ENCODE peak calls at places on chromosome 20, in four cellular contexts. Y, S, C and G are unnamed samples.

GRCh38 chr20:32321390-32321789 is 36.7 kb upstream of the ASXL1 start:
- DNase-seq in Y (no peak), S (no peak), C (no peak), G (no peak)

GRCh38 chr20:34300809-34301586 is 2.2 kb downstream of the AHCY start:
- DNase-seq in Y (no peak), S (no peak), C (no peak), G (peak)

GRCh38 chr20:6566821-6567220 is 200.7 kb upstream of the BMP2 start:
- DNase-seq in Y (no peak), S (no peak), C (no peak), G (no peak)

GRCh38 chr20:46215913-46216707 is 92.2 kb downstream of the CDH22 start:
- DNase-seq in Y (peak), C (peak), S (no peak), G (peak)

GRCh38 chr20:50258790-50259483 is 68.3 kb downstream of the CEBPB start:
- DNase-seq in C (no peak), S (no peak), Y (no peak), G (no peak)

GRCh38 chr20:19977373-19977770 is 39.8 kb upstream of the NAA20 start:
- DNase-seq in Y (no peak), C (no peak), S (no peak), G (no peak)

GRCh38 chr20:8621021-8621420 is 447.9 kb upstream of the PLCB4 start:
- DNase-seq in C (no peak), S (no peak), Y (no peak), G (no peak)

GRCh38 chr20:728022-728944 is 40.0 kb downstream of the SLC52A3 start:
- DNase-seq in Y (peak), C (peak), S (no peak), G (peak)

GRCh38 chr20:63351811-63352591 is 9.1 kb downstream of the CHRNA4 start:
- DNase-seq in S (no peak), Y (no peak), C (no peak), G (no peak)
- TF ChIP-seq USF2 in S (no peak), Y (no peak), C (no peak), G (no peak)

DNA sequence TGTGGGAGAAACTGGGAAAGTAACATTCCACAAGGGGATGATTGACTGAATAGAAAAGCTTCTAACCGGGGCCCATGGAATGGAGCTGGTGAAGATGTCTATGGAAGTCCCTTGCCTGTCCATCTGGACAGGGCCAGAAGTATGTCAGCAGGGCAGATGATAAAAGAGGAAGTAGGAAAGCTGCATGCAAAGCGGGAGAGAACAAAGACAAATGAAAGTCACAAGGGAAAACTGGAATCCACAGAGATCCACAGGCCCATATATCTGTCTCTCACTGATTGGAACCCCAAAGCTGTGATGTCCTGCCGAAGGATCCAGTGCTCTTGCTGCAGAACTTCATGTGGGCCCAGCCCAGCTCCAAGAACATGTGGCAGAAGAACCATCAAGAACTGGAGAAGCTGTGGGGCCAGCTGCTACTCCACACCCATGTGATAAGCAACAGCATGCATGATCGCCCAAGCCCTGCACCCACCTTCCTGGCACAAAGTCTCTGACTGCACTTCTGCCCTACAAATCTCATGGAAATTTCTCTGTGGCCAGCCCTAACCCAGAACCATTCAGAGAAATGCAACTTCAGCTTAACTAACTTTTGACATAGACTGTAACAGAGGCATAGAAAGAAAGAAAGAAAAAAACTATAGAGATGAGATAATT is 716.0 kb downstream of the KIF16B start:
- DNase-seq in C (no peak), Y (no peak), S (peak), G (no peak)
- TF ChIP-seq CHD4 in C (no peak), Y (no peak), S (no peak), G (no peak)

GRCh38 chr20:4563534-4563933 is 158.2 kb upstream of the PRND start:
- DNase-seq in C (peak), Y (peak), S (no peak), G (peak)
- TF ChIP-seq USF2 in C (no peak), Y (no peak), S (no peak), G (no peak)

GRCh38 chr20:53797085-53797484 is 203.4 kb upstream of the ZNF217 start:
- DNase-seq in C (no peak), Y (no peak), S (no peak), G (no peak)
- TF ChIP-seq CHD4 in C (no peak), Y (no peak), S (no peak), G (no peak)

DNA sequence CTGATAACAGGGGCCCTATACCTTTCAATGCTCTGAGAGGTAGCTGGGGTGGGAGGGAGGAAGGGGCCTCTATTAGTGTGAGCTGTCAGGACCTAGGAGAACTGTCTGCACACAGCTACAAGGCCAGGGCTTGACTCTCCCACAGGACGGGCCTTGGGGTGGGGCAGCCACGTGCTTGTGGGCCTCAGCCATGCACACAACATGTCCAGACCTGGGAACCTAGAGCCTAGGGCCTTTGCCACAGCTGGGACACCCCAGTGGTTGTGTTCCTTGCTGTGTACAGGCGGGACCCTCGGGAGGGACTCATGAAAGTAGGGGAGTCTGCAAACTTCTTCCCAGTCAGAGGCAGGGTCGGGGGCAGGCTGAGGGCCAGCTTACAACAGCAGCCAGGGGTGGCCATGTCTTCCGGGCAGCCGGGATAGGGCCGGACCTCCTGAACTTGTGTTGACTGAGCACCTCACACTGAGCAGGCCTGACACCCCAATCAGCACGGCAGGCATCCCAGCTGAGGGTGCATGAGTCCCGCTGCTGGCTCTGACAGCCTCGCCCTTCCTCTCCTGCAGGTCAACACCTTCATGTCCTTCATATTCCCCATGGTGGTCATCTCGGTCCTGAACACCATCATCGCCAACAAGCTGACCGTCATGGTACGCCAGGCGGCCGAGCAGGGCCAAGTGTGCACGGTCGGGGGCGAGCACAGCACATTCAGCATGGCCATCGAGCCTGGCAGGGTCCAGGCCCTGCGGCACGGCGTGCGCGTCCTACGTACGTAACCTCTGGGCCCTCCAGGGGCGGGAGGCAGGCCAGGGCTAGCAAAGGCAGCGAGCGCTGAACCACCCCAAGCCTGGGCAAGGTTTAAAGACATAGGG is 41.9 kb upstream of the MRGBP start:
- DNase-seq in C (no peak), S (no peak), Y (no peak), G (no peak)
- TF ChIP-seq USF2 in C (no peak), S (no peak), Y (no peak), G (no peak)

GRCh38 chr20:56437196-56437960 is 25.3 kb downstream of the CASS4 start:
- DNase-seq in S (no peak), C (no peak), Y (no peak), G (no peak)
- TF ChIP-seq CHD4 in S (no peak), C (no peak), Y (no peak), G (no peak)

GRCh38 chr20:4951299-4951698 is 50.0 kb downstream of the SLC23A2 start:
- DNase-seq in Y (peak), S (no peak), C (no peak), G (no peak)
- TF ChIP-seq USF2 in Y (no peak), S (no peak), C (no peak), G (no peak)

DNA sequence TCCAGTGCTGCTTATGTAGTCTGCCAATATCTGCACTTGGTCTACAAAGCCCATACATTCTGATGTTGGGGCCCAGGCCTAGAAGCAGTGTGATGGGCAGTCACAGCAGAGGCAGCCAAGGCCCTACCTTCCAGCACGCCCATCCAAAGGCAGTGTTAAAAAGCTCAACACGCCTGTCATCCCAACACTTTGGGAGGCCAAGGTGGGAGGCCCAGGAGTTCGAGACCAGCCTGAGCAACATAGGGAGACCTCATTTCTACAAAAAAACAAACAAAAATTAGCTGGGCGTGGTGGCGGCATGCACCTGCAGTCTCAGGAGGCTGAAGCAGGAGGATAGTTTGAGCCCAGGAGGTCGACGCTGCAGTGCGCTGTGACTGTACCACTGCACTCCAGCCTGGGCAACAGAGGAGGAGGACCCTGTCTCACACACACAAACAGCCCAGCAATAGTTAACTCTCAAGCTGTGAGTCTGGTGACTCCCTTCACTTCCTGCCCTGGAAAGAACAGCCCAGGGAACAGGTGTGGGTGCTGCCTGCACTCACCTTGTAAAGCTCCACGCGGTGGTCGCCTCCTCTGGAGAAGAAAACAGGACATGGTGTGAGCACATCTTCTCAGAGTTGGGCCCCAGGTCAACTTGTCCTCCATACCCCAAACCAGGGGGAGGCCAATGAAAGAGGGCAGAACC is 68.8 kb downstream of the PYGB start:
- DNase-seq in C (no peak), S (no peak), Y (no peak), G (no peak)
- TF ChIP-seq CHD4 in C (no peak), S (no peak), Y (no peak), G (no peak)